ENCODE peak calls at places on chromosomes 7 and 10, in five cellular contexts. R, O, Y, X and Q are unnamed samples.

GRCh38 chr7:41984888-41985287 is 252.1 kb downstream of the GLI3 start:
- DNase-seq in R (no peak), O (peak; percentile 25), Y (no peak), X (no peak), Q (no peak)

GRCh38 chr10:97805096-97805879 is 33.5 kb upstream of the SFRP5 start:
- DNase-seq in R (no peak), O (no peak), Y (no peak), X (no peak), Q (peak; percentile 62)

GRCh38 chr10:12262278-12262981 is 66.4 kb downstream of the CDC123 start:
- DNase-seq in R (no peak), O (peak; percentile 66), Y (no peak), X (no peak), Q (no peak)

GRCh38 chr7:75599244-75599771 is 107.2 kb downstream of the SPDYE5 start:
- DNase-seq in R (no peak), O (no peak), Y (no peak), X (no peak), Q (no peak)

GRCh38 chr7:44460325-44460724 is 30.1 kb downstream of the NUDCD3 start:
- DNase-seq in R (no peak), O (no peak), Y (peak; percentile 72), X (no peak), Q (no peak)

GRCh38 chr10:122121059-122121458 is 132.1 kb downstream of the TACC2 start:
- DNase-seq in R (no peak), O (peak; percentile 58), Y (no peak), X (no peak), Q (no peak)

GRCh38 chr7:74092964-74093339 is 9.3 kb downstream of the LIMK1 start:
- DNase-seq in R (no peak), O (no peak), Y (no peak), X (peak; percentile 76), Q (peak; percentile 78)

GRCh38 chr7:105277341-105277740 is 111.4 kb downstream of the SRPK2 start:
- DNase-seq in R (no peak), O (peak; percentile 66), Y (no peak), X (no peak), Q (no peak)

GRCh38 chr10:102405108-102405561 is 9.6 kb downstream of the NFKB2 start:
- DNase-seq in R (no peak), O (no peak), Y (no peak), X (no peak), Q (no peak)

GRCh38 chr10:29244978-29245377 is 43.9 kb upstream of the LYZL1 start:
- DNase-seq in R (no peak), O (no peak), Y (no peak), X (no peak), Q (no peak)

GRCh38 chr7:10973942-10974716 is 457 bp downstream of the PHF14 start:
- DNase-seq in R (no peak), O (peak; percentile 38), Y (no peak), X (peak; percentile 57), Q (peak; percentile 37)

GRCh38 chr7:138067774-138068173 is 8.5 kb upstream of the AKR1D1 start:
- DNase-seq in R (no peak), O (no peak), Y (no peak), X (no peak), Q (no peak)